ENCODE peak calls at places on chromosomes 3 and 15, in five cellular contexts. K is GM23338; G is CD8-positive, alpha-beta T cell; S is A549; V is stomach. Z is an unnamed sample.
A peak's percentile ranks its signal among the peaks of the same experiment; 100 is the strongest.

GRCh38 chr3:103818800-103819199 is 1384.0 kb downstream of the ZPLD1 start:
- DNase-seq in K (peak; percentile 45), G (no peak), S (no peak), V (no peak), Z (no peak)

GRCh38 chr3:43019168-43019765 is 40.2 kb downstream of the GASK1A start:
- DNase-seq in K (no peak), G (no peak), S (no peak), V (no peak), Z (no peak)

GRCh38 chr3:183085634-183086390 is 13.5 kb downstream of the MCCC1 start:
- DNase-seq in K (peak; percentile 94), G (no peak), S (no peak), V (no peak), Z (no peak)

GRCh38 chr15:89326316-89326715 is 8.3 kb downstream of the POLG start:
- DNase-seq in K (no peak), G (no peak), S (no peak), V (no peak), Z (no peak)

GRCh38 chr3:185029071-185029470 is 123.8 kb downstream of the C3orf70 start:
- DNase-seq in K (no peak), G (no peak), S (no peak), V (no peak), Z (no peak)

GRCh38 chr3:184615396-184615795 is 53.8 kb downstream of the EPHB3 start:
- DNase-seq in K (no peak), G (no peak), S (no peak), V (no peak), Z (no peak)

GRCh38 chr3:183698760-183699159 is 1.2 kb downstream of the YEATS2 start:
- DNase-seq in K (peak; percentile 30), G (no peak), S (no peak), V (no peak), Z (no peak)

GRCh38 chr3:31137718-31138465 is 243.4 kb upstream of the GADL1 start:
- DNase-seq in K (no peak), G (no peak), S (no peak), V (no peak), Z (no peak)

GRCh38 chr3:133965033-133965570 is 64.6 kb downstream of the SLCO2A1 start:
- DNase-seq in K (no peak), G (no peak), S (no peak), V (no peak), Z (no peak)

GRCh38 chr3:60325610-60326181 is 925.6 kb downstream of the FHIT start:
- DNase-seq in K (no peak), G (no peak), S (no peak), V (no peak), Z (no peak)

GRCh38 chr3:66492672-66493071 is 8.2 kb downstream of the LRIG1 start:
- DNase-seq in K (no peak), G (no peak), S (no peak), V (peak; percentile 73), Z (no peak)

GRCh38 chr15:49286649-49287394 is 116.8 kb downstream of the GALK2 start:
- DNase-seq in K (no peak), G (no peak), S (no peak), V (no peak), Z (no peak)

GRCh38 chr3:127771746-127772145 is 50.6 kb downstream of the MGLL start:
- DNase-seq in K (no peak), G (no peak), S (no peak), V (no peak), Z (no peak)

GRCh38 chr15:65245096-65245849 is 34.0 kb upstream of the CILP start:
- DNase-seq in K (no peak), G (no peak), S (no peak), V (no peak), Z (peak; percentile 28)

GRCh38 chr3:155908605-155909004 is 38.2 kb downstream of the GMPS start:
- DNase-seq in K (no peak), G (no peak), S (no peak), V (no peak), Z (no peak)

GRCh38 chr3:86937306-86937791 is 53.6 kb downstream of the VGLL3 start:
- DNase-seq in K (no peak), G (no peak), S (no peak), V (no peak), Z (no peak)

GRCh38 chr15:41513282-41514227 is at the start of gene LTK:
- DNase-seq in K (peak; percentile 78), G (no peak), S (no peak), V (no peak), Z (peak; percentile 56)

GRCh38 chr3:81352867-81353266 is 408.6 kb downstream of the GBE1 start:
- DNase-seq in K (peak; percentile 64), G (no peak), S (no peak), V (no peak), Z (peak; percentile 69)

GRCh38 chr3:197599089-197599765 is 43.5 kb upstream of the BDH1 start:
- DNase-seq in K (peak; percentile 86), G (peak; percentile 60), S (peak; percentile 70), V (peak; percentile 74), Z (peak; percentile 78)

GRCh38 chr3:77191640-77192039 is 151.7 kb downstream of the ROBO2 start:
- DNase-seq in K (no peak), G (no peak), S (no peak), V (no peak), Z (no peak)
- H3K4me3 ChIP-seq in K (no peak overlapping the region), G (no peak overlapping the region), S (no peak overlapping the region), V (no peak overlapping the region), Z (no peak overlapping the region)

GRCh38 chr15:70197945-70198361 is 100.2 kb upstream of the TLE3 start:
- DNase-seq in K (no peak), G (no peak), S (no peak), V (peak; percentile 38), Z (peak; percentile 93)

GRCh38 chr15:70198441-70199123 is 100.9 kb upstream of the TLE3 start:
- DNase-seq in K (no peak), G (no peak), S (no peak), V (no peak), Z (no peak)

GRCh38 chr15:70196314-70197291 is 98.9 kb upstream of the TLE3 start:
- DNase-seq in K (peak; percentile 91), G (no peak), S (no peak), V (peak; percentile 34), Z (peak; percentile 97)

GRCh38 chr15:70195808-70196304 is 98.1 kb upstream of the TLE3 start:
- DNase-seq in K (no peak), G (no peak), S (peak; percentile 32), V (peak; percentile 37), Z (peak; percentile 90)

GRCh38 chr15:70197318-70197944 is 99.7 kb upstream of the TLE3 start:
- DNase-seq in K (no peak), G (no peak), S (no peak), V (no peak), Z (no peak)
- H3K27ac ChIP-seq in K (no peak overlapping the region), G (no peak overlapping the region), S (no peak overlapping the region), V (no peak overlapping the region), Z (peak overlapping the region; percentile 75)

GRCh38 chr15:101068961-101069734 is 150.0 kb downstream of the LRRK1 start:
- DNase-seq in K (peak; percentile 96), G (no peak), S (no peak), V (no peak), Z (peak; percentile 39)
- TF ChIP-seq CTCF in K (peak; percentile 48), G (no peak), S (no peak), V (no peak), Z (no peak)

GRCh38 chr3:16840111-16840444 is 44.7 kb upstream of the PLCL2 start:
- DNase-seq in K (no peak), G (no peak), S (no peak), V (no peak), Z (no peak)

GRCh38 chr3:16841906-16842709 is 42.6 kb upstream of the PLCL2 start:
- DNase-seq in K (peak; percentile 34), G (peak; percentile 68), S (no peak), V (peak; percentile 64), Z (peak; percentile 60)

GRCh38 chr3:16839271-16840110 is 45.3 kb upstream of the PLCL2 start:
- DNase-seq in K (no peak), G (no peak), S (no peak), V (no peak), Z (no peak)

GRCh38 chr3:16842710-16843270 is 42.0 kb upstream of the PLCL2 start:
- DNase-seq in K (peak; percentile 25), G (no peak), S (no peak), V (no peak), Z (no peak)

GRCh38 chr3:16841354-16841753 is 43.4 kb upstream of the PLCL2 start:
- DNase-seq in K (no peak), G (no peak), S (no peak), V (no peak), Z (no peak)
- H3K4me3 ChIP-seq in K (no peak overlapping the region), G (no peak overlapping the region), S (no peak overlapping the region), V (peak overlapping the region; percentile 13), Z (peak overlapping the region; percentile 28)

DNA sequence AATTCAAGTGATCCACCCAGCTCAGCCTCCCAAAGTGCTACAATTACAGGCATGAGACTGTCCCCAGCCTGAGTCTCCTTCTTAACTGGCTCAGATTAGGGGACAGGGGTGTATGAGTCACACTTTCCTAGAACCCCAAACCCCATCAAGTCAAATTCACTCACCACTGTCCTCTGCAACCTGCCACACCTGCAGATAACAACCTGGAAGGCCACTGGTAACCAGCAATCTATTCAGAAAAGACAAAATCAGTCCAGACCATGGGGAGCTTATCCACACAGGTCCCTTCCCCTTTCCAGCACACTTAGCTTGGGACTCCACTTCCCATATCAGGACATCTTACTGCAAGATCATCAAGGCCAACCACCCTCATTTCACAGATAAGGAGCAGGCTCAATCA is 6.4 kb downstream of the WDR73 start:
- DNase-seq in K (no peak), G (no peak), S (no peak), V (no peak), Z (no peak)
- H3K27ac ChIP-seq in K (no peak overlapping the region), G (no peak overlapping the region), S (no peak overlapping the region), V (no peak overlapping the region), Z (no peak overlapping the region)

GRCh38 chr3:194985031-194985578 is 285.9 kb downstream of the XXYLT1 start:
- DNase-seq in K (peak; percentile 90), G (no peak), S (no peak), V (peak; percentile 74), Z (peak; percentile 73)
- TF ChIP-seq CTCF in K (peak; percentile 35), G (no peak), S (no peak), V (no peak), Z (peak; percentile 36)

GRCh38 chr3:129607391-129608068 is 1.1 kb upstream of the PLXND1 start:
- DNase-seq in K (no peak), G (no peak), S (no peak), V (no peak), Z (no peak)
- H3K4me3 ChIP-seq in K (peak overlapping the region; percentile 80), G (peak overlapping the region; percentile 49), S (peak overlapping the region; percentile 60), V (peak overlapping the region; percentile 53), Z (peak overlapping the region; percentile 23)

DNA sequence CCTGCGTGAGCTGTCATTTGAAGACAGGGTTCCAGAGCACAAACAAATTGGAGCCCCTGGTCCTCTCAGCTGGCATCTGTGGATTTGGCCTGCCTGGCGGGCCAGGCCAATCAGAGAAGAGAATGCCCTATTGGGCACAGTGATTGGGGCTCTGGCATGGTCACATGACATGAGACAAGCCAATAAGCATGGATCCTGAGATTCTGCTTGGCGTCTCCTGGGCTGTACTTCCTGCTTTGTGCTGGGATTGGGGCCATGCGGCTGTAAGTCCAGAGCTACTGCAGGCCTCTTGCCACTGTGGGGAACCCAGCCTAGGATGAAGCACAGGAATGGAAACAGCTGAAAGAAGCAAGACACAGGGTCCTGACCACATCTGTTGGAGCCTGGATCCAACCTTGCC is 121.4 kb downstream of the FBLN2 start:
- DNase-seq in K (no peak), G (no peak), S (no peak), V (no peak), Z (no peak)
- H3K27ac ChIP-seq in K (no peak overlapping the region), G (no peak overlapping the region), S (no peak overlapping the region), V (no peak overlapping the region), Z (no peak overlapping the region)

GRCh38 chr3:141452045-141452444 is 34.8 kb upstream of the RASA2 start:
- DNase-seq in K (peak; percentile 69), G (no peak), S (peak; percentile 38), V (no peak), Z (no peak)
- TF ChIP-seq CTCF in K (peak; percentile 65), G (peak; percentile 55), S (peak; percentile 84), V (peak; percentile 41), Z (peak; percentile 68)